ENCODE peak calls at places on chromosomes 12 and 14, in seven cellular contexts. A is HepG2, J is HCT116, W is GM12878, Y is K562, V is H1, H is SK-N-SH. C is an unnamed sample.

GRCh38 chr12:130743606-130744005 is 27.5 kb upstream of the RIMBP2 start:
- DNase-seq in J (no peak), H (no peak), Y (no peak), V (no peak), W (no peak), A (no peak), C (no peak)

GRCh38 chr12:92139634-92140555 is 5.8 kb downstream of the BTG1 start:
- DNase-seq in V (no peak), Y (no peak), H (no peak), A (no peak), J (no peak), W (no peak), C (no peak)

GRCh38 chr12:62429457-62429856 is 37.2 kb upstream of the MON2 start:
- DNase-seq in H (no peak), V (no peak), A (no peak), J (no peak), Y (no peak), W (no peak), C (no peak)

GRCh38 chr12:125357561-125357960 is 292.3 kb downstream of the AACS start:
- DNase-seq in W (no peak), V (peak; percentile 20), Y (no peak), H (no peak), A (no peak), J (no peak), C (no peak)

GRCh38 chr12:68279227-68280054 is 26.0 kb upstream of the IL22 start:
- DNase-seq in A (peak; percentile 5), Y (peak; percentile 66), H (peak; percentile 57), V (no peak), W (no peak), J (no peak), C (no peak)

GRCh38 chr14:104894331-104895206 is 29.5 kb downstream of the CEP170B start:
- DNase-seq in Y (no peak), H (peak; percentile 44), A (no peak), W (no peak), J (no peak), V (peak; percentile 46), C (no peak)

GRCh38 chr14:90829677-90830076 is 13.4 kb upstream of the TTC7B start:
- DNase-seq in J (no peak), V (no peak), Y (no peak), W (no peak), H (no peak), A (no peak), C (no peak)

GRCh38 chr14:93967637-93968250 is 8.6 kb downstream of the ASB2 start:
- DNase-seq in W (peak; percentile 86), A (no peak), J (no peak), Y (no peak), V (no peak), H (no peak), C (no peak)

GRCh38 chr14:69699743-69700309 is 67.1 kb upstream of the SRSF5 start:
- DNase-seq in V (no peak), A (no peak), Y (no peak), H (no peak), W (no peak), J (no peak), C (no peak)

GRCh38 chr14:39080886-39081285 is 22.1 kb downstream of the SEC23A start:
- DNase-seq in W (no peak), V (no peak), Y (no peak), A (no peak), H (no peak), J (no peak), C (no peak)

GRCh38 chr14:61146896-61147295 is 134.2 kb downstream of the TMEM30B start:
- DNase-seq in A (no peak), J (no peak), V (no peak), W (no peak), Y (no peak), H (no peak), C (no peak)

GRCh38 chr12:111590552-111590951 is 8.6 kb downstream of the ATXN2 start:
- DNase-seq in J (no peak), V (no peak), H (no peak), Y (no peak), A (no peak), W (no peak), C (no peak)

GRCh38 chr14:19823765-19824164 is 20.2 kb downstream of the OR4N2 start:
- DNase-seq in J (no peak), W (no peak), V (no peak), Y (no peak), A (no peak), H (no peak), C (no peak)

GRCh38 chr12:124980098-124980892 is 8.6 kb downstream of the DHX37 start:
- DNase-seq in Y (no peak), A (no peak), H (no peak), V (no peak), J (no peak), W (no peak), C (no peak)

GRCh38 chr12:49684310-49684854 is 22.8 kb downstream of the FMNL3 start:
- DNase-seq in J (no peak), W (no peak), Y (no peak), A (no peak), H (no peak), V (no peak), C (no peak)

GRCh38 chr14:103846569-103847438 is 571 bp downstream of the PPP1R13B start:
- DNase-seq in V (peak; percentile 60), H (peak; percentile 80), W (no peak), A (no peak), J (no peak), Y (peak; percentile 12), C (no peak)

DNA sequence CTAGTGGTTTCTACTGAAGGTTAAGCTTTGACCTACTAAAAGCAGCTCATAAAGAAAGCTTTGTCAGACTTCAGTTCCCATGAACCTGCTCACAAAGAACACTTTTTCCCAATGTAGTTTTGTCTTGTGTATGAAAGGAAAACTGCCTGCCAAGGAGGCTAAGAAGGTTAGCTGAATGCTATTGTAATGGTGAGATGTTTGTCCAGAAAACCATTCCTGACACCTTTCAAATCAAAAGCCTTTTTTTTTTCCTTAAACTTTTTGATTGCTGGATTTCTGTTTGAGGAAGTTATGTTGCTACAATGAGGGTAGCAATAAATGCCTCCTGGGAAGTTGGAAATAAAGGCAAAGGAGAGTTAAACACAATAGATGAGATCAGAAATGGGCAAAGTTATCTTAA is 27.3 kb downstream of the TECPR2 start:
- DNase-seq in H (no peak), Y (no peak), W (no peak), A (peak; percentile 9), V (no peak), J (no peak), C (no peak)
- H3K27ac ChIP-seq in H (peak overlapping the region; percentile 18), Y (no peak overlapping the region), W (no peak overlapping the region), A (peak overlapping the region; percentile 61), V (no peak overlapping the region), J (no peak overlapping the region), C (no peak overlapping the region)

DNA sequence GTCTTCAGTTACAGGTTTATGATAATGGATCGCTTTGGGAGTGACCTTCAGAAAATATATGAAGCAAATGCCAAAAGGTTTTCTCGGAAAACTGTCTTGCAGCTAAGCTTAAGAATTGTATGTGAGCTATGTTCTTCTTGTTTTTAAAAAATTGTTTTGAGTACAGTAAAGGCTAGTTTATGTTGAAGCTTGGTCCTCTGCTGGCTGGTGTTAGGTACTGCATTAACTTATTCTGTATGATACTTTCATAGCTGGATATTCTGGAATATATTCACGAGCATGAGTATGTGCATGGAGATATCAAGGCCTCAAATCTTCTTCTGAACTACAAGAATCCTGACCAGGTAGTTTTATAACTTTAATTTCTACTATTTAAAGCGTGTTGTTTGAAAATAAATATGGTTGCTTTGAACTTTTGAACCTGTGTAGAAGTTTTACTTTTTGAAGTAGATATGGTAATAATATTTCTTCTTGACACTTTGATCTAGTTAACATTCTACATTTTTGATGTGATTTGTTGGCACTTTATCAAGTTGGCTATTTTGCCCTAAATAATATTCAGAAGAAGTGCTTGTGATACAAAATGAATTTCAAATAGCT is 55.7 kb downstream of the VRK1 start:
- DNase-seq in J (peak; percentile 26), V (no peak), Y (peak; percentile 57), H (peak; percentile 16), W (peak; percentile 4), A (peak; percentile 18), C (peak; percentile 7)
- TF ChIP-seq CTCF in J (peak; percentile 56), V (no peak), Y (peak; percentile 58), H (peak; percentile 82), W (peak; percentile 57), A (peak; percentile 51), C (peak; percentile 67)

GRCh38 chr14:68133856-68134255 is 314.3 kb downstream of the RAD51B start:
- DNase-seq in H (no peak), J (no peak), A (no peak), W (no peak), Y (no peak), V (no peak), C (no peak)

GRCh38 chr14:68135028-68135427 is 315.4 kb downstream of the RAD51B start:
- DNase-seq in V (no peak), H (no peak), A (no peak), J (no peak), W (no peak), Y (no peak), C (no peak)

GRCh38 chr14:68131907-68132306 is 312.3 kb downstream of the RAD51B start:
- DNase-seq in A (no peak), H (no peak), W (no peak), Y (no peak), J (no peak), V (no peak), C (no peak)

GRCh38 chr14:68135566-68135965 is 316.0 kb downstream of the RAD51B start:
- DNase-seq in Y (no peak), W (no peak), H (no peak), A (no peak), V (no peak), J (no peak), C (no peak)

DNA sequence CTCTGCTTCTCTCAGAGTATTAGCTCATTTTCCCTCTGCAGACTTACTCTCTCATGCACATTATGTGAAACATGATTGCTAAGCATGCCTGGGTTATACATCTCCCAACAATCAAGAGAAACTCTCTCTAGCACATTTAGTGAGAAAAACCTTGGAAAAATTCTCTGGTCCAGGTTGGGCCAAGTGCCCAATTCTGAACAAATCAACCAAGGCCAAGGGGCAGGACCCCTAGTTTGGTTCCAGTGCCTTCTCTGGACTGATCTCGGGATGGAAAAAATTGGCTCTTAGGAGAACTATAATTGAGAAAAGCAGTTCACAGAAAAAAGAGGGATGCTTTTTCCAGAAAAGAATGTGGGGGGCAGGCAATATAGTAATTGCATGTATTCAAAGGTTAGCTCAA is 313.1 kb downstream of the RAD51B start:
- DNase-seq in W (no peak), A (no peak), H (no peak), V (no peak), J (no peak), Y (no peak), C (no peak)
- TF ChIP-seq SIN3A in W (no peak), A (no peak), H (no peak), V (no peak), J (no peak), Y (no peak), C (no peak)

GRCh38 chr12:6549379-6550151 is 6.3 kb downstream of the IFFO1 start:
- DNase-seq in J (no peak), Y (no peak), V (no peak), W (no peak), H (no peak), A (no peak), C (no peak)

GRCh38 chr12:6550294-6551062 is 5.4 kb downstream of the IFFO1 start:
- DNase-seq in Y (no peak), H (no peak), W (no peak), A (no peak), V (no peak), J (no peak), C (no peak)

GRCh38 chr12:6547987-6548386 is 7.9 kb downstream of the IFFO1 start:
- DNase-seq in W (no peak), H (no peak), J (no peak), Y (no peak), V (no peak), A (no peak), C (no peak)

GRCh38 chr12:6547566-6547965 is 8.3 kb downstream of the IFFO1 start:
- DNase-seq in V (no peak), H (no peak), J (no peak), A (no peak), W (no peak), Y (no peak), C (no peak)

GRCh38 chr12:6548556-6549378 is 7.1 kb downstream of the IFFO1 start:
- DNase-seq in J (no peak), W (no peak), V (no peak), Y (no peak), A (no peak), H (no peak), C (no peak)
- H3K27ac ChIP-seq in J (no peak overlapping the region), W (no peak overlapping the region), V (no peak overlapping the region), Y (no peak overlapping the region), A (no peak overlapping the region), H (peak overlapping the region; percentile 47), C (no peak overlapping the region)